ENCODE peak calls at places on chromosomes 7 and 10, in seven cellular contexts. P is H9, F is substantia nigra, Y is A549, J is ovary, T is body of pancreas, O is tibial artery. A is an unnamed sample.

GRCh38 chr10:128727114-128727513 is 600.9 kb upstream of the MKI67 start:
- DNase-seq in P (peak), F (no peak), Y (no peak), O (no peak), T (no peak), J (no peak), A (no peak)

GRCh38 chr7:98107313-98107691 is 640 bp downstream of the LMTK2 start:
- DNase-seq in T (peak), J (no peak), P (no peak), F (no peak), Y (peak), O (no peak), A (no peak)

GRCh38 chr10:98374176-98374969 is 40.6 kb downstream of the PYROXD2 start:
- DNase-seq in O (no peak), Y (no peak), J (no peak), F (no peak), T (no peak), P (no peak), A (peak)

GRCh38 chr10:85995791-85996190 is 370.8 kb downstream of the GRID1 start:
- DNase-seq in P (no peak), J (no peak), F (no peak), O (no peak), Y (peak), T (peak), A (no peak)

GRCh38 chr10:69847883-69848282 is 46.2 kb downstream of the COL13A1 start:
- DNase-seq in Y (no peak), T (no peak), O (no peak), P (no peak), F (no peak), J (no peak), A (no peak)

GRCh38 chr7:31065021-31065593 is 13.0 kb downstream of the ADCYAP1R1 start:
- DNase-seq in J (no peak), T (no peak), O (no peak), P (no peak), F (no peak), Y (no peak), A (no peak)

GRCh38 chr10:68594405-68594804 is 34.3 kb downstream of the TET1 start:
- DNase-seq in Y (peak), P (peak), O (no peak), T (peak), J (no peak), F (no peak), A (no peak)

GRCh38 chr10:46218921-46219320 is 67.9 kb upstream of the ANTXRL start:
- DNase-seq in J (no peak), F (no peak), Y (no peak), P (no peak), O (no peak), T (no peak), A (no peak)

GRCh38 chr10:132921818-132922807 is 20.3 kb downstream of the CFAP46 start:
- DNase-seq in F (no peak), Y (no peak), P (no peak), O (no peak), T (no peak), J (no peak), A (no peak)

GRCh38 chr7:90155206-90155605 is 937 bp downstream of the STEAP1 start:
- DNase-seq in P (no peak), J (no peak), T (no peak), O (no peak), Y (no peak), F (no peak), A (no peak)

GRCh38 chr7:36670585-36671431 is 53.5 kb downstream of the AOAH start:
- DNase-seq in O (peak), J (peak), P (peak), F (peak), T (peak), Y (peak), A (no peak)

GRCh38 chr7:73811760-73812168 is 19.0 kb upstream of the CLDN4 start:
- DNase-seq in T (peak), O (peak), P (peak), J (no peak), F (no peak), Y (peak), A (no peak)

GRCh38 chr7:78529392-78529791 is 730.8 kb downstream of the PHTF2 start:
- DNase-seq in T (no peak), Y (no peak), F (no peak), P (no peak), J (no peak), O (no peak), A (no peak)

GRCh38 chr7:98802781-98803110 is 67.1 kb downstream of the TMEM130 start:
- DNase-seq in Y (no peak), J (no peak), T (no peak), O (no peak), F (no peak), P (no peak), A (no peak)

GRCh38 chr10:31947144-31947926 is 18.7 kb upstream of the ARHGAP12 start:
- DNase-seq in Y (peak), J (peak), P (no peak), O (peak), T (peak), F (no peak), A (no peak)

GRCh38 chr10:118840071-118840775 is 85.5 kb upstream of the CACUL1 start:
- DNase-seq in O (no peak), Y (no peak), J (no peak), F (no peak), T (no peak), P (no peak), A (peak)

GRCh38 chr7:91837397-91838070 is 43.0 kb downstream of the MTERF1 start:
- DNase-seq in T (no peak), F (no peak), P (no peak), J (no peak), Y (no peak), O (no peak), A (no peak)

GRCh38 chr7:121420976-121421375 is 24.9 kb upstream of the FAM3C start:
- DNase-seq in O (no peak), J (no peak), T (peak), Y (no peak), P (no peak), F (no peak), A (peak)

GRCh38 chr10:5071411-5072198 is 22.6 kb upstream of the AKR1C3 start:
- DNase-seq in J (peak), Y (peak), O (peak), F (peak), T (peak), P (peak), A (no peak)

GRCh38 chr7:50266893-50267386 is 37.6 kb upstream of the IKZF1 start:
- DNase-seq in T (peak), P (no peak), J (no peak), O (no peak), Y (no peak), F (no peak), A (no peak)

GRCh38 chr7:157459966-157460365 is 123.2 kb downstream of the DNAJB6 start:
- DNase-seq in F (no peak), O (no peak), P (no peak), T (no peak), J (no peak), Y (no peak), A (no peak)

GRCh38 chr10:131177431-131178327 is 133.8 kb downstream of the TCERG1L start:
- DNase-seq in J (peak), P (peak), F (no peak), Y (no peak), T (no peak), O (no peak), A (no peak)

GRCh38 chr7:75870557-75870956 is 8.3 kb upstream of the RHBDD2 start:
- DNase-seq in O (no peak), Y (no peak), J (no peak), P (no peak), T (no peak), F (no peak), A (no peak)

GRCh38 chr10:109889867-109890266 is 33.4 kb downstream of the XPNPEP1 start:
- DNase-seq in P (peak), O (no peak), J (no peak), F (no peak), T (no peak), Y (no peak), A (no peak)

GRCh38 chr7:28360739-28361138 is 51.6 kb upstream of the CREB5 start:
- DNase-seq in P (no peak), J (no peak), O (no peak), F (no peak), T (no peak), Y (no peak), A (no peak)

GRCh38 chr7:46301677-46302076 is 380.6 kb upstream of the IGFBP3 start:
- DNase-seq in T (no peak), F (no peak), P (no peak), Y (no peak), J (no peak), O (no peak), A (no peak)

GRCh38 chr7:36606442-36607205 is 117.7 kb downstream of the AOAH start:
- DNase-seq in J (no peak), F (no peak), O (no peak), Y (no peak), T (no peak), P (no peak), A (no peak)

GRCh38 chr7:140317597-140317996 is 80.7 kb downstream of the SLC37A3 start:
- DNase-seq in O (no peak), T (peak), F (no peak), J (no peak), P (no peak), Y (no peak), A (no peak)

GRCh38 chr10:67869996-67870395 is 14.5 kb upstream of the SIRT1 start:
- DNase-seq in O (no peak), J (no peak), T (no peak), F (no peak), Y (no peak), P (no peak), A (no peak)

GRCh38 chr10:123537188-123537961 is 128.8 kb upstream of the GPR26 start:
- DNase-seq in Y (no peak), F (no peak), J (no peak), P (no peak), T (no peak), O (no peak), A (no peak)

DNA sequence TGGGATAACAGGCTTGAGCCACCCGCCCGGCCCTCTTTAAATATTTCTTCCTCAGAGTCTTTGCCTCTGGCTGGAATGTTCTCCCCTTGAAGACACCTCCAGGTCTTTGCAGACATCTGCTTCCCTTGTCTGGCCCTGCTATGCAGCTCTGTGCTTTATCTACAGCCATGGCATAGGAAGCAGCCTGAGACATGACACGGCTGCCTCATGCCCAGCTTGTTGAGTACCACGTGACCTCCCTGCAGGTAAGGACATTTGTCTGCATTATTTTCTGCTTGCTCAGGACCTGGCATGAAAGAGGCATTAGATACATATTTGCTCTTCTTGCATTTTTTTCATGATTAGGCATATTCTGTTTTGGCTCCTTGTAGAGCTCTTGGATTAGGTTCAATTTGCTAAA is 113.8 kb upstream of the KLF6 start:
- DNase-seq in J (no peak), F (no peak), T (peak), P (no peak), O (no peak), Y (peak), A (peak)
- H3K27ac ChIP-seq in J (no peak), F (no peak), T (no peak), P (no peak), O (no peak), Y (peak), A (peak)

DNA sequence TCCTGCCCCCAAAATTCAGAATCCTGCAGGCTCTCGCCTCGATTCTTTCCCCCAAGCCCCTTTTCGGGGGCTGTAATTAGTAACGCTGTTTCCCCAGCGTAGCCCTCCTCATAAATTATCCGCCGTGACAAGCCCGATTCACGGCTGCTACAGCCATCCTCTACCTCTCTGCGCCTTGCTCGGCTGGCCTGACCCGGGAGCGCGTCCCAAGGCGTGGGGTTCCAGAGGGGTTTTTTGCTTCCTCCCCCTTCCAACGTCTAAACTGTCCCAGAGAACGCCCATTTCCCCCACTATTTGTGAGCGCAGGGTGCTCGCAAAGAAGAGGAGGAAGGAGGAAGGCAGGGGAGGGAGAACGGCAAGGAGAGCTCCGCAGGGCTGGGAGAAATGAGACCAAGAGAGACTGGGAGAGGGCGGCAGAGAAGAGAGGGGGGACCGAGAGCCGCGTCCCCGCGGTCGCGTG is 889 bp downstream of the HOXA5 start:
- DNase-seq in F (no peak), P (no peak), Y (no peak), T (no peak), J (no peak), O (no peak), A (no peak)
- H3K27ac ChIP-seq in F (no peak), P (no peak), Y (peak), T (peak), J (no peak), O (peak), A (peak)

DNA sequence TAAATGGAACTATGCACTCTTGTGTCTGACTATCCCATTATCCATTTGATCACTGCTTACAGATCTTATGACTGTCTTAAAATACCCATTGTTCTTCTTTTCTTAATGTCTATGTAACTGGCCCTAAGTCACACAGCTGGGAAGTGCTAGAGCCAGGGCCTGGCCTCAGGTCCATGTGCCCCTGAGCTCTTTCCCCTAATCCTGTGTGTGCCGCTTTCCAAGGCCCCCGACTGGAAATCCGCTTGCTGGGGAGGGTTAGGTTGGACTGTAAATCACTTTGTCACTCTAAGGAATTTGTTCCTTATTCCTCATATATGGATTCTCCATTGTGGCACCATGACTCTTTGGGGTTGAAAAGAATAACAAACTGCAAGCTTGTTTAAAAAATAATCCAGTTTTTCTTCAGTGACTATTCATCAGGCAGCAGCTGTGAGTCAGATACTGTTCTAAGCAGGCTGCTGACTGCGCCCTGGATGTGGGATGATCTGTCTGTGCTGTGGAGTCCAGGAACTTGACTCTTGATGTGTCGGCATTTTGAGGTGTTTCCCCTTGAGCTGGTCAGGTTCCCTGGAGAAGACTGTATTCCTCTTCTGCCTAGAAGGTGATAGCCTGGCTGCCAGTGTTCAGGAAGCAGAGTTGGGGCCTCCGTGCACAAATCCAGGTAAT is 236.3 kb downstream of the SDK1 start:
- DNase-seq in Y (no peak), O (no peak), F (no peak), P (no peak), T (no peak), J (no peak), A (peak)
- H3K27ac ChIP-seq in Y (no peak), O (no peak), F (no peak), P (no peak), T (no peak), J (no peak), A (no peak)

GRCh38 chr10:124681626-124682552 is 62.3 kb downstream of the FAM53B start:
- DNase-seq in T (no peak), J (no peak), F (no peak), Y (no peak), P (no peak), O (no peak), A (no peak)
- H3K27ac ChIP-seq in T (no peak), J (no peak), F (peak), Y (no peak), P (no peak), O (no peak), A (no peak)

DNA sequence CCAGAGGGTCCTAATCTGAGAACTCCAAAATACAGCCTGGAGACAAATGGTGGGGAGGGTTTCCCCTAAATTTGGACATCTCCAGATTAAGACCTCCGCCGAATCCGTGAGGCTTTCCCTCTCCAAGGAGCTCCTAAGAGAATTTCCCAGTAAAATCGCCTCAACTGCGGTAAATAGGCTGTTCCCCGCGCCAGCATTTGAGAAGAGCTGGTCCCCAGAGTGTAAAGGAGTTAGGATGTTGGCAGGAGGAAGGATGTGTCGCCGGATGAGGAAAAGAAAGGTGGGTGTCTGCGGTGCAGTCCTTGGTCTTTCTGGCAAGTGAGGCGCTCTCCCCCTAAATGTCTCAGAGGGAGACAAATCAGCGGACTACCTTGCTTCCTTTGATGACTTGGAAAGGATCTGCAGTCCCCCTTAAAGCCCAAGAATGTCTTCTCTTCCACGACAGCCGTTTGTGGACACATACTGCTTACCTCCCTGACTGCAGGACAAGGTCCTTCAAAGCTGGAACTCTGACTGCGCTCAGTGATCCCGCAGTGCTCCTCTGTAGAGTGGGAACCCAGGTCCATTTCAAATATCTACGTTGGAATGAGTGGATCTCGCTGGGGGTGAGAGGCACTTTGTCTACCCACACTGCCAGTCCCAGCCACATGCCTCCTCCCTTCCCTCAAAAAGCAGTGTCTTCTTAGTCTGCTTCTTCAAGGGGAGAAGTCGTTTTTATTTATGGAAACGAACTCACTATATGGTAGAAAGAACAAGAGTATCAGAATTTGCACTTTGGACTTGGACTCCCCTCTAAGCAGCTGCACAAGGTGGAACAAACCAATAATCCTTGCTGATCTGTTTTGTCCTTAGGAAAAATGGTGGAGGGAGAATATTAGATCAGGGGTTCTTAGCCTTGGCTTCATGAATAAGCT is 1.0 kb upstream of the DLG5 start:
- DNase-seq in O (no peak), T (no peak), F (peak), Y (no peak), J (no peak), P (no peak), A (no peak)
- H3K27ac ChIP-seq in O (peak), T (no peak), F (peak), Y (peak), J (peak), P (no peak), A (peak)

GRCh38 chr7:135713836-135714470 is 14.0 kb downstream of the SLC13A4 start:
- DNase-seq in Y (no peak), F (no peak), J (no peak), O (no peak), P (no peak), T (no peak), A (no peak)
- H3K27ac ChIP-seq in Y (no peak), F (no peak), J (no peak), O (peak), P (no peak), T (no peak), A (no peak)

DNA sequence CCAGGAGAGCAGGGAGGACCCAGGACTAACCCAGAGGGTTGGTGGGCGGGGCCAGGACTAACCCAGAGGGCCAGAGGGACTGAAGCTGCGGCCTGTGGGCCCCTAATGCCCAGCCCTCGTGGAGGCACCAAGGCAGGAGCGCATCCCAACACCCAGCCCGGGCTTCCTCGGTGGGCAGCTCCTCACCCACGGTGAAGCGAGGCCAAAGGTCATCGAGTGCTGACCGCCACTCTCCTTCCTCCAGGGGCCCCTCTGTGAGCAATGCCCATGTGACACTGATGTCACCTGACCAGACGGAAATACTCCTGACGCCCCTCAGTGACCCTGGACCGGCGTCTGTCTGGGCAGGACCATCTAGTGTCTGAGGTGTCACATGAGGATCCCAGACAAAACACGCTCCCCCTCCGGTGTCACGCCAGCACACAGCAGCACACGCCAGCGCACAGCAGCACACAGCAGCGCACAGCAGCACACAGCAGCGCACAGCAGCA is 28.7 kb upstream of the GPR146 start:
- DNase-seq in P (no peak), O (no peak), Y (no peak), T (no peak), J (no peak), F (no peak), A (no peak)
- H3K27ac ChIP-seq in P (no peak), O (no peak), Y (no peak), T (no peak), J (no peak), F (no peak), A (no peak)

A was measured in epithelial cell of prostate.